ENCODE peak calls at places on chromosomes 3 and 15, in four cellular contexts. Z is HTR-8/SVneo, H is cardiac septum, B is GM12864. K is an unnamed sample.

GRCh38 chr3:53498993-53499641 is 4.7 kb downstream of the CACNA1D start:
- DNase-seq in Z (no peak), B (no peak), H (no peak), K (no peak)

GRCh38 chr3:53084310-53085001 is 38.6 kb upstream of the SFMBT1 start:
- DNase-seq in H (peak; percentile 78), B (no peak), Z (no peak), K (no peak)

GRCh38 chr3:43288366-43288765 is 2.0 kb downstream of the SNRK start:
- DNase-seq in Z (no peak), H (no peak), B (peak; percentile 29), K (peak; percentile 59)

GRCh38 chr15:100759698-100760356 is 119.8 kb upstream of the ALDH1A3 start:
- DNase-seq in B (no peak), Z (peak; percentile 52), H (peak; percentile 57), K (peak; percentile 57)

GRCh38 chr3:127079211-127079610 is 96.3 kb downstream of the PLXNA1 start:
- DNase-seq in H (peak; percentile 38), Z (no peak), B (no peak), K (no peak)

GRCh38 chr3:61701019-61701418 is 139.6 kb downstream of the PTPRG start:
- DNase-seq in Z (no peak), H (no peak), B (no peak), K (no peak)

GRCh38 chr3:94004301-94004910 is 24.0 kb downstream of the STX19 start:
- DNase-seq in Z (peak; percentile 55), B (peak; percentile 42), H (no peak), K (peak; percentile 50)

GRCh38 chr15:57025264-57025939 is 107.0 kb downstream of the TCF12 start:
- DNase-seq in Z (peak; percentile 8), H (no peak), B (no peak), K (no peak)

GRCh38 chr15:31265871-31266711 is 60.5 kb upstream of the KLF13 start:
- DNase-seq in B (peak; percentile 94), H (peak; percentile 90), Z (no peak), K (no peak)

GRCh38 chr15:100972975-100973350 is 53.8 kb downstream of the LRRK1 start:
- DNase-seq in B (no peak), Z (no peak), H (no peak), K (no peak)

GRCh38 chr3:72042397-72043211 is 257.7 kb upstream of the PROK2 start:
- DNase-seq in B (no peak), Z (no peak), H (no peak), K (peak; percentile 41)

GRCh38 chr3:16183601-16184270 is 9.3 kb downstream of the GALNT15 start:
- DNase-seq in H (peak; percentile 46), Z (peak; percentile 42), B (no peak), K (peak; percentile 81)

GRCh38 chr3:194508486-194509449 is 22.0 kb upstream of the ATP13A3 start:
- DNase-seq in H (no peak), B (no peak), Z (no peak), K (no peak)

GRCh38 chr15:75673426-75674247 is 25.9 kb downstream of the SNX33 start:
- DNase-seq in B (no peak), Z (no peak), H (peak; percentile 84), K (peak; percentile 81)

GRCh38 chr3:25453521-25454410 is 25.7 kb downstream of the RARB start:
- DNase-seq in Z (no peak), H (no peak), B (no peak), K (peak; percentile 39)

GRCh38 chr3:58013973-58014649 is 5.9 kb downstream of the FLNB start:
- DNase-seq in B (no peak), Z (no peak), H (no peak), K (peak; percentile 90)

GRCh38 chr3:104437891-104438290 is 928.8 kb upstream of the ALCAM start:
- DNase-seq in H (no peak), B (no peak), Z (no peak), K (no peak)

GRCh38 chr3:61409638-61410037 is 151.7 kb upstream of the PTPRG start:
- DNase-seq in B (no peak), Z (no peak), H (no peak), K (no peak)

GRCh38 chr15:37891754-37892368 is 42.6 kb upstream of the TMCO5A start:
- DNase-seq in Z (no peak), H (no peak), B (no peak), K (peak; percentile 48)

GRCh38 chr3:52237659-52238172 is 1.2 kb downstream of the TWF2 start:
- DNase-seq in B (no peak), Z (peak; percentile 89), H (peak; percentile 94), K (peak; percentile 97)

GRCh38 chr3:20197775-20198174 is 11.8 kb upstream of the SGO1 start:
- DNase-seq in B (no peak), Z (no peak), H (no peak), K (no peak)

K was measured in AG08396.